ENCODE peak calls at places on chromosomes 6 and 20, in nine cellular contexts. W, P, A, Z, X, S, M, T and I are unnamed samples.

GRCh38 chr6:159119835-159120234 is 49.4 kb upstream of the FNDC1 start:
- DNase-seq in T (no peak), W (no peak), M (no peak), A (no peak), S (no peak), P (no peak), Z (no peak), X (no peak), I (no peak)

GRCh38 chr20:1423206-1423605 is 30.4 kb upstream of the FKBP1A start:
- DNase-seq in Z (no peak), X (no peak), P (no peak), W (no peak), S (no peak), T (no peak), M (no peak), A (no peak), I (no peak)

GRCh38 chr6:129785081-129785755 is 75.2 kb upstream of the ARHGAP18 start:
- DNase-seq in X (no peak), W (no peak), M (no peak), A (no peak), P (no peak), S (no peak), T (no peak), Z (no peak), I (no peak)

GRCh38 chr6:166900130-166900708 is 56.1 kb downstream of the RNASET2 start:
- DNase-seq in S (no peak), X (no peak), P (no peak), A (no peak), M (no peak), W (no peak), T (no peak), Z (no peak), I (no peak)

GRCh38 chr6:136037885-136038460 is 186.5 kb downstream of the PDE7B start:
- DNase-seq in M (no peak), T (no peak), A (peak), S (no peak), P (no peak), W (no peak), X (no peak), Z (no peak), I (no peak)

GRCh38 chr6:101761124-101761601 is 367.7 kb downstream of the GRIK2 start:
- DNase-seq in P (no peak), S (no peak), M (no peak), X (no peak), W (no peak), A (no peak), T (peak), Z (no peak), I (no peak)

GRCh38 chr6:30759575-30760239 is 15.4 kb upstream of the IER3 start:
- DNase-seq in P (no peak), Z (no peak), A (no peak), T (peak), W (peak), S (no peak), M (no peak), X (no peak), I (peak)

GRCh38 chr20:44422083-44422482 is 53.6 kb upstream of the TTPAL start:
- DNase-seq in S (no peak), W (no peak), A (no peak), Z (no peak), P (no peak), M (no peak), X (no peak), T (peak), I (no peak)

GRCh38 chr6:5681480-5681879 is 325.2 kb downstream of the NRN1 start:
- DNase-seq in X (no peak), S (no peak), T (no peak), A (no peak), P (no peak), W (no peak), M (no peak), Z (no peak), I (no peak)

GRCh38 chr20:571754-572331 is 28.3 kb upstream of the CSNK2A1 start:
- DNase-seq in X (no peak), M (no peak), Z (peak), W (peak), S (peak), T (no peak), P (peak), A (no peak), I (no peak)

GRCh38 chr6:29925341-29926080 is 16.8 kb upstream of the HLA-A start:
- DNase-seq in M (no peak), A (no peak), X (no peak), P (no peak), S (no peak), T (no peak), W (no peak), Z (no peak), I (no peak)

GRCh38 chr20:13139459-13140150 is 81.5 kb upstream of the ISM1 start:
- DNase-seq in Z (no peak), X (no peak), S (no peak), A (no peak), P (no peak), M (no peak), W (no peak), T (no peak), I (no peak)

GRCh38 chr6:11366183-11366933 is 133.9 kb upstream of the NEDD9 start:
- DNase-seq in W (no peak), P (no peak), T (no peak), S (no peak), A (no peak), X (no peak), M (no peak), Z (no peak), I (no peak)

GRCh38 chr6:15016813-15017212 is 229.1 kb upstream of the JARID2 start:
- DNase-seq in X (no peak), M (no peak), T (no peak), A (no peak), S (no peak), W (no peak), P (no peak), Z (no peak), I (no peak)

GRCh38 chr20:2752631-2753455 is 47.6 kb downstream of the CPXM1 start:
- DNase-seq in Z (no peak), S (peak), P (no peak), A (peak), W (peak), T (no peak), X (no peak), M (no peak), I (peak)

GRCh38 chr6:143279385-143279784 is 171.1 kb downstream of the ADAT2 start:
- DNase-seq in Z (no peak), P (no peak), X (no peak), S (peak), A (no peak), M (no peak), T (no peak), W (peak), I (no peak)

GRCh38 chr6:47146426-47147174 is 104.5 kb upstream of the ADGRF1 start:
- DNase-seq in Z (no peak), W (no peak), X (no peak), T (no peak), M (no peak), P (no peak), S (no peak), A (no peak), I (no peak)

GRCh38 chr6:12467706-12468670 is 177.8 kb downstream of the EDN1 start:
- DNase-seq in W (no peak), Z (no peak), A (no peak), P (no peak), X (no peak), S (no peak), T (no peak), M (no peak), I (no peak)

GRCh38 chr6:145508107-145508506 is 227.2 kb downstream of the EPM2A start:
- DNase-seq in W (peak), S (no peak), Z (no peak), T (no peak), A (no peak), X (no peak), M (no peak), P (no peak), I (no peak)

GRCh38 chr20:49916146-49917002 is 1.0 kb upstream of the SPATA2 start:
- DNase-seq in P (peak), W (no peak), T (no peak), A (no peak), X (no peak), Z (no peak), M (no peak), S (no peak), I (no peak)

GRCh38 chr6:52640170-52640569 is 30.7 kb upstream of the TMEM14A start:
- DNase-seq in S (no peak), X (no peak), T (no peak), M (no peak), Z (no peak), W (no peak), A (peak), P (no peak), I (no peak)

GRCh38 chr6:9646346-9647042 is 768.4 kb downstream of the TFAP2A start:
- DNase-seq in M (no peak), T (no peak), A (no peak), Z (no peak), P (no peak), W (no peak), S (no peak), X (no peak), I (no peak)

GRCh38 chr20:50930139-50931047 is 844 bp downstream of the ADNP start:
- DNase-seq in P (no peak), Z (peak), T (no peak), W (peak), S (peak), A (peak), M (no peak), X (no peak), I (peak)

GRCh38 chr6:31836676-31837611 is 9.4 kb downstream of the HSPA1B start:
- DNase-seq in W (no peak), S (no peak), P (no peak), T (no peak), M (no peak), Z (no peak), A (no peak), X (no peak), I (no peak)

GRCh38 chr6:113969888-113970807 is 800 bp downstream of the HDAC2 start:
- DNase-seq in T (no peak), Z (peak), P (peak), M (peak), S (peak), A (peak), W (peak), X (peak), I (no peak)

GRCh38 chr6:26553264-26553738 is 15.1 kb downstream of the HMGN4 start:
- DNase-seq in S (peak), W (peak), X (peak), M (peak), A (peak), P (peak), Z (peak), T (peak), I (no peak)

GRCh38 chr20:3477861-3478544 is 7.2 kb downstream of the ATRN start:
- DNase-seq in P (no peak), W (no peak), A (no peak), T (no peak), Z (no peak), S (no peak), X (no peak), M (no peak), I (no peak)

GRCh38 chr20:35773154-35773751 is 1.4 kb downstream of the PHF20 start:
- DNase-seq in A (peak), T (no peak), P (peak), Z (no peak), S (no peak), W (no peak), M (peak), X (no peak), I (no peak)

GRCh38 chr6:28977351-28978136 is 27.6 kb downstream of the ZNF311 start:
- DNase-seq in X (no peak), P (no peak), Z (peak), T (peak), W (peak), S (no peak), M (no peak), A (peak), I (no peak)

GRCh38 chr6:146881228-146882181 is 282.7 kb downstream of the ADGB start:
- DNase-seq in M (no peak), S (no peak), Z (no peak), W (no peak), X (no peak), A (no peak), P (no peak), T (no peak), I (no peak)

GRCh38 chr6:26421259-26422144 is 18.8 kb upstream of the BTN3A3 start:
- DNase-seq in A (peak), S (peak), X (peak), W (peak), M (peak), Z (peak), T (peak), P (peak), I (peak)